ENCODE peak calls at places on chromosomes 7 and 10, in six cellular contexts. M is amygdala, B is AG04449, A is heart right ventricle, F is activated gamma-delta T cell treated with Interleukin-2 at 50 U/mL for 16 hours, J is uterus. N is an unnamed sample.

GRCh38 chr10:88216976-88217375 is 353.6 kb downstream of the PTEN start:
- DNase-seq in M (no peak), F (no peak), B (no peak), A (no peak), J (no peak), N (no peak)

GRCh38 chr7:16978358-16979244 is 96.8 kb upstream of the AGR3 start:
- DNase-seq in B (peak), M (no peak), A (no peak), F (no peak), J (no peak), N (no peak)

GRCh38 chr7:117269895-117270294 is 53.0 kb downstream of the WNT2 start:
- DNase-seq in F (no peak), J (no peak), B (peak), A (no peak), M (no peak), N (no peak)

GRCh38 chr7:783556-784490 is 48.5 kb upstream of the SUN1 start:
- DNase-seq in A (no peak), J (no peak), M (no peak), B (no peak), F (no peak), N (no peak)

GRCh38 chr7:4270941-4271715 is 411.0 kb upstream of the FOXK1 start:
- DNase-seq in M (no peak), B (no peak), A (no peak), J (no peak), F (no peak), N (no peak)

GRCh38 chr7:132110692-132111091 is 465.6 kb downstream of the PLXNA4 start:
- DNase-seq in J (no peak), B (no peak), F (no peak), A (no peak), M (no peak), N (no peak)

GRCh38 chr10:91975438-91975837 is 51.9 kb downstream of the BTAF1 start:
- DNase-seq in M (no peak), A (no peak), B (no peak), J (no peak), F (no peak), N (no peak)

GRCh38 chr10:32210306-32211045 is 136.5 kb downstream of the EPC1 start:
- DNase-seq in M (no peak), J (no peak), A (peak), F (no peak), B (no peak), N (no peak)

GRCh38 chr7:10643545-10643944 is 330.1 kb upstream of the PHF14 start:
- DNase-seq in F (no peak), B (no peak), M (no peak), J (no peak), A (no peak), N (no peak)

GRCh38 chr7:104231054-104232046 is 23.5 kb upstream of the ORC5 start:
- DNase-seq in A (peak), J (peak), M (peak), B (no peak), F (peak), N (peak)

GRCh38 chr7:111439977-111440376 is 122.3 kb downstream of the IMMP2L start:
- DNase-seq in A (no peak), J (no peak), F (no peak), M (no peak), B (no peak), N (no peak)

GRCh38 chr10:50511512-50512213 is 112.1 kb downstream of the SGMS1 start:
- DNase-seq in A (no peak), J (no peak), M (no peak), B (no peak), F (no peak), N (no peak)

N was measured in heart left ventricle.